ENCODE peak calls at places on chromosome 11, in nine cellular contexts. X is CD8-positive, alpha-beta memory T cell; D is fibroblast of the aortic adventitia; G is neural crest cell; Z is AG04449; R is stimulated activated naive CD8-positive, alpha-beta T cell treated with anti-CD3 and anti-CD28 coated beads, Interleukin-15, Interleukin-2, amounts not matched to agents 100 U/mL and 50 U/mL, for 24 hours; P is PC-9; Y is globus pallidus; B is GM03348. F is an unnamed sample.

GRCh38 chr11:67293090-67293489 is 4.0 kb downstream of the ANKRD13D start:
- DNase-seq in X (no peak), D (no peak), G (no peak), Z (no peak), R (no peak), P (peak), Y (no peak), B (no peak), F (peak)

GRCh38 chr11:94193288-94193687 is 64.6 kb downstream of the PANX1 start:
- DNase-seq in X (no peak), D (peak), G (no peak), Z (no peak), R (no peak), P (peak), Y (no peak), B (peak), F (no peak)

GRCh38 chr11:95923441-95923729 is 522 bp downstream of the MTMR2 start:
- DNase-seq in X (no peak), D (no peak), G (no peak), Z (no peak), R (no peak), P (no peak), Y (no peak), B (no peak), F (no peak)

GRCh38 chr11:119373917-119374631 is 7.4 kb downstream of the USP2 start:
- DNase-seq in X (peak), D (peak), G (peak), Z (peak), R (peak), P (peak), Y (peak), B (peak), F (no peak)

GRCh38 chr11:76214186-76214585 is 7.9 kb upstream of the WNT11 start:
- DNase-seq in X (no peak), D (no peak), G (no peak), Z (no peak), R (no peak), P (no peak), Y (no peak), B (no peak), F (no peak)

GRCh38 chr11:113023228-113023627 is 62.0 kb downstream of the NCAM1 start:
- DNase-seq in X (no peak), D (peak), G (no peak), Z (no peak), R (no peak), P (no peak), Y (peak), B (peak), F (no peak)

GRCh38 chr11:113603277-113604059 is 102.6 kb downstream of the TMPRSS5 start:
- DNase-seq in X (no peak), D (peak), G (no peak), Z (no peak), R (no peak), P (no peak), Y (peak), B (peak), F (no peak)

GRCh38 chr11:17772704-17773600 is 38.4 kb downstream of the KCNC1 start:
- DNase-seq in X (no peak), D (no peak), G (no peak), Z (no peak), R (no peak), P (no peak), Y (no peak), B (no peak), F (no peak)